ENCODE peak calls at places on chromosome 18, in four cellular contexts. K, Q, X and B are unnamed samples.

GRCh38 chr18:44887227-44887631 is 206.5 kb downstream of the SETBP1 start:
- DNase-seq in K (no peak), Q (peak), X (peak), B (no peak)

GRCh38 chr18:44651453-44651852 is 29.2 kb upstream of the SETBP1 start:
- DNase-seq in K (no peak), Q (no peak), X (peak), B (no peak)

GRCh38 chr18:26536032-26536431 is 12.3 kb downstream of the KCTD1 start:
- DNase-seq in K (no peak), Q (no peak), X (no peak), B (no peak)

GRCh38 chr18:79588636-79589481 is 90.7 kb upstream of the CTDP1 start:
- DNase-seq in K (no peak), Q (no peak), X (peak), B (peak)

GRCh38 chr18:35024965-35025364 is 16.2 kb upstream of the MAPRE2 start:
- DNase-seq in K (no peak), Q (no peak), X (peak), B (peak)

GRCh38 chr18:6103758-6104157 is 208.4 kb upstream of the TMEM200C start:
- DNase-seq in K (no peak), Q (no peak), X (no peak), B (no peak)

GRCh38 chr18:54109131-54109683 is 115.3 kb downstream of the MBD2 start:
- DNase-seq in K (no peak), Q (no peak), X (no peak), B (no peak)

GRCh38 chr18:23154823-23155517 is 19.7 kb downstream of the CABLES1 start:
- DNase-seq in K (no peak), Q (no peak), X (no peak), B (no peak)

GRCh38 chr18:79405781-79406575 is 10.2 kb downstream of the NFATC1 start:
- DNase-seq in K (peak), Q (peak), X (no peak), B (no peak)

GRCh38 chr18:40096675-40097074 is 1858.4 kb upstream of the PIK3C3 start:
- DNase-seq in K (no peak), Q (no peak), X (peak), B (no peak)

GRCh38 chr18:34760444-34760843 is 50.3 kb downstream of the DTNA start:
- DNase-seq in K (no peak), Q (no peak), X (no peak), B (no peak)